ENCODE peak calls at places on chromosomes 2 and 18, in nine cellular contexts. E is stimulated activated CD8-positive, alpha-beta memory T cell treated with anti-CD3 and anti-CD28 coated beads, Interleukin-7, amount 100 ng/mL, for 4 hours; Y is COR-L47; M is H54; J is NCI-H69; F is EH; P is mucosa of gallbladder; G is cardiac fibroblast; Q is stimulated activated CD4-positive, alpha-beta T cell treated with anti-CD3 and anti-CD28 coated beads, TNF-alpha, amount 100 ng/mL, for 4 hours. C is an unnamed sample.

GRCh38 chr18:77061291-77061945 is 71.2 kb downstream of the MBP start:
- DNase-seq in E (no peak), Y (no peak), M (no peak), J (peak; percentile 27), F (peak; percentile 75), P (no peak), G (no peak), Q (no peak), C (no peak)

GRCh38 chr2:145096582-145096981 is 576.7 kb upstream of the ZEB2 start:
- DNase-seq in E (no peak), Y (no peak), M (peak; percentile 12), J (no peak), F (peak; percentile 92), P (no peak), G (peak; percentile 25), Q (no peak), C (no peak)

GRCh38 chr2:145258903-145259579 is 739.1 kb upstream of the ZEB2 start:
- DNase-seq in E (no peak), Y (no peak), M (no peak), J (no peak), F (peak; percentile 14), P (no peak), G (peak; percentile 25), Q (no peak), C (no peak)

GRCh38 chr2:60548844-60549243 is 4.6 kb downstream of the BCL11A start:
- DNase-seq in E (no peak), Y (no peak), M (no peak), J (peak; percentile 57), F (no peak), P (no peak), G (no peak), Q (no peak), C (no peak)

GRCh38 chr2:126436411-126436810 is 219.5 kb upstream of the GYPC start:
- DNase-seq in E (no peak), Y (no peak), M (no peak), J (no peak), F (no peak), P (no peak), G (no peak), Q (no peak), C (no peak)

GRCh38 chr2:151886235-151886634 is 58.0 kb upstream of the ARL5A start:
- DNase-seq in E (no peak), Y (no peak), M (no peak), J (no peak), F (no peak), P (no peak), G (no peak), Q (no peak), C (no peak)

GRCh38 chr2:64230540-64230939 is 86.3 kb upstream of the PELI1 start:
- DNase-seq in E (no peak), Y (no peak), M (no peak), J (no peak), F (peak; percentile 52), P (no peak), G (no peak), Q (no peak), C (no peak)

GRCh38 chr2:175918935-175919334 is 83.1 kb downstream of the LNPK start:
- DNase-seq in E (no peak), Y (no peak), M (no peak), J (no peak), F (no peak), P (no peak), G (no peak), Q (no peak), C (no peak)

GRCh38 chr2:49288113-49288710 is 133.9 kb upstream of the FSHR start:
- DNase-seq in E (no peak), Y (no peak), M (no peak), J (no peak), F (no peak), P (no peak), G (peak; percentile 50), Q (no peak), C (no peak)

GRCh38 chr2:230657906-230658305 is 54.7 kb upstream of the CAB39 start:
- DNase-seq in E (no peak), Y (no peak), M (no peak), J (no peak), F (no peak), P (no peak), G (no peak), Q (no peak), C (no peak)

GRCh38 chr2:47842846-47843245 is 59.9 kb downstream of the MSH6 start:
- DNase-seq in E (no peak), Y (no peak), M (no peak), J (no peak), F (peak; percentile 36), P (no peak), G (no peak), Q (no peak), C (no peak)

GRCh38 chr2:121828281-121828731 is 72.9 kb downstream of the TSN start:
- DNase-seq in E (no peak), Y (peak; percentile 4), M (no peak), J (peak; percentile 59), F (no peak), P (no peak), G (no peak), Q (no peak), C (no peak)

GRCh38 chr18:8854962-8855361 is 149.6 kb downstream of the MTCL1 start:
- DNase-seq in E (no peak), Y (no peak), M (no peak), J (no peak), F (peak; percentile 36), P (no peak), G (no peak), Q (no peak), C (no peak)

GRCh38 chr2:110097506-110098220 is 18.0 kb downstream of the MALL start:
- DNase-seq in E (no peak), Y (no peak), M (no peak), J (no peak), F (no peak), P (no peak), G (no peak), Q (no peak), C (no peak)

GRCh38 chr18:75293591-75293990 is 83.0 kb downstream of the TSHZ1 start:
- DNase-seq in E (no peak), Y (no peak), M (no peak), J (peak; percentile 22), F (peak; percentile 30), P (no peak), G (no peak), Q (no peak), C (no peak)